ENCODE peak calls at places on chromosome 15, in ten cellular contexts. One of them, this sample, is unnamed.

GRCh38 chr15:78055923-78056713 is 21.4 kb downstream of the TBC1D2B start:
- DNase-seq in NCI-H2171 treated with DMSO at 0.1 percent for 48 hours: no peak
- DNase-seq in transverse colon: peak; percentile 66
- DNase-seq in NCI-H1694 treated with DMSO at 0.1 percent for 48 hours: no peak
- DNase-seq in fibroblast of the conjunctiva: no peak
- DNase-seq in aorta: no peak
- DNase-seq in naive thymus-derived CD4-positive, alpha-beta T cell: no peak
- DNase-seq in left kidney: no peak
- DNase-seq in ovary: no peak
- DNase-seq in psoas muscle: no peak
- DNase-seq in this sample: no peak

GRCh38 chr15:42063122-42063848 is 31.1 kb downstream of the PLA2G4D start:
- DNase-seq in NCI-H2171 treated with DMSO at 0.1 percent for 48 hours: no peak
- DNase-seq in transverse colon: no peak
- DNase-seq in NCI-H1694 treated with DMSO at 0.1 percent for 48 hours: no peak
- DNase-seq in fibroblast of the conjunctiva: no peak
- DNase-seq in aorta: no peak
- DNase-seq in naive thymus-derived CD4-positive, alpha-beta T cell: no peak
- DNase-seq in left kidney: no peak
- DNase-seq in ovary: no peak
- DNase-seq in psoas muscle: no peak
- DNase-seq in this sample: no peak

GRCh38 chr15:31398677-31399260 is 72.1 kb downstream of the KLF13 start:
- DNase-seq in NCI-H2171 treated with DMSO at 0.1 percent for 48 hours: no peak
- DNase-seq in transverse colon: peak; percentile 66
- DNase-seq in NCI-H1694 treated with DMSO at 0.1 percent for 48 hours: no peak
- DNase-seq in fibroblast of the conjunctiva: no peak
- DNase-seq in aorta: no peak
- DNase-seq in naive thymus-derived CD4-positive, alpha-beta T cell: no peak
- DNase-seq in left kidney: peak; percentile 34
- DNase-seq in ovary: no peak
- DNase-seq in psoas muscle: no peak
- DNase-seq in this sample: no peak

GRCh38 chr15:58064119-58065010 is 1.1 kb downstream of the ALDH1A2 start:
- DNase-seq in NCI-H2171 treated with DMSO at 0.1 percent for 48 hours: no peak
- DNase-seq in transverse colon: no peak
- DNase-seq in NCI-H1694 treated with DMSO at 0.1 percent for 48 hours: no peak
- DNase-seq in fibroblast of the conjunctiva: no peak
- DNase-seq in aorta: no peak
- DNase-seq in naive thymus-derived CD4-positive, alpha-beta T cell: no peak
- DNase-seq in left kidney: peak; percentile 46
- DNase-seq in ovary: no peak
- DNase-seq in psoas muscle: no peak
- DNase-seq in this sample: no peak

GRCh38 chr15:92643849-92644815 is 11.4 kb downstream of the FAM174B start:
- DNase-seq in NCI-H2171 treated with DMSO at 0.1 percent for 48 hours: peak; percentile 75
- DNase-seq in transverse colon: no peak
- DNase-seq in NCI-H1694 treated with DMSO at 0.1 percent for 48 hours: no peak
- DNase-seq in fibroblast of the conjunctiva: no peak
- DNase-seq in aorta: peak; percentile 9
- DNase-seq in naive thymus-derived CD4-positive, alpha-beta T cell: no peak
- DNase-seq in left kidney: no peak
- DNase-seq in ovary: no peak
- DNase-seq in psoas muscle: no peak
- DNase-seq in this sample: no peak

GRCh38 chr15:40511472-40512133 is 40.8 kb downstream of the CHST14 start:
- DNase-seq in NCI-H2171 treated with DMSO at 0.1 percent for 48 hours: no peak
- DNase-seq in transverse colon: peak; percentile 84
- DNase-seq in NCI-H1694 treated with DMSO at 0.1 percent for 48 hours: no peak
- DNase-seq in fibroblast of the conjunctiva: peak; percentile 17
- DNase-seq in aorta: peak; percentile 89
- DNase-seq in naive thymus-derived CD4-positive, alpha-beta T cell: peak; percentile 8
- DNase-seq in left kidney: peak; percentile 81
- DNase-seq in ovary: peak; percentile 95
- DNase-seq in psoas muscle: peak; percentile 89
- DNase-seq in this sample: peak; percentile 43

GRCh38 chr15:57683481-57683880 is 23.0 kb upstream of the POLR2M start:
- DNase-seq in NCI-H2171 treated with DMSO at 0.1 percent for 48 hours: no peak
- DNase-seq in transverse colon: no peak
- DNase-seq in NCI-H1694 treated with DMSO at 0.1 percent for 48 hours: no peak
- DNase-seq in fibroblast of the conjunctiva: no peak
- DNase-seq in aorta: no peak
- DNase-seq in naive thymus-derived CD4-positive, alpha-beta T cell: no peak
- DNase-seq in left kidney: no peak
- DNase-seq in ovary: no peak
- DNase-seq in psoas muscle: no peak
- DNase-seq in this sample: no peak

GRCh38 chr15:33720952-33721351 is 247.3 kb upstream of the CHRM5 start:
- DNase-seq in NCI-H2171 treated with DMSO at 0.1 percent for 48 hours: no peak
- DNase-seq in transverse colon: no peak
- DNase-seq in NCI-H1694 treated with DMSO at 0.1 percent for 48 hours: no peak
- DNase-seq in fibroblast of the conjunctiva: peak; percentile 8
- DNase-seq in aorta: no peak
- DNase-seq in naive thymus-derived CD4-positive, alpha-beta T cell: no peak
- DNase-seq in left kidney: no peak
- DNase-seq in ovary: no peak
- DNase-seq in psoas muscle: no peak
- DNase-seq in this sample: no peak

GRCh38 chr15:101250331-101250730 is 1.5 kb downstream of the CHSY1 start:
- DNase-seq in NCI-H2171 treated with DMSO at 0.1 percent for 48 hours: peak; percentile 35
- DNase-seq in transverse colon: no peak
- DNase-seq in NCI-H1694 treated with DMSO at 0.1 percent for 48 hours: peak; percentile 42
- DNase-seq in fibroblast of the conjunctiva: peak; percentile 83
- DNase-seq in aorta: no peak
- DNase-seq in naive thymus-derived CD4-positive, alpha-beta T cell: no peak
- DNase-seq in left kidney: peak; percentile 58
- DNase-seq in ovary: no peak
- DNase-seq in psoas muscle: no peak
- DNase-seq in this sample: no peak

GRCh38 chr15:53482055-53482454 is 277.4 kb downstream of the WDR72 start:
- DNase-seq in NCI-H2171 treated with DMSO at 0.1 percent for 48 hours: no peak
- DNase-seq in transverse colon: no peak
- DNase-seq in NCI-H1694 treated with DMSO at 0.1 percent for 48 hours: no peak
- DNase-seq in fibroblast of the conjunctiva: no peak
- DNase-seq in aorta: no peak
- DNase-seq in naive thymus-derived CD4-positive, alpha-beta T cell: no peak
- DNase-seq in left kidney: no peak
- DNase-seq in ovary: no peak
- DNase-seq in psoas muscle: no peak
- DNase-seq in this sample: no peak

GRCh38 chr15:67087507-67088172 is 22.2 kb downstream of the SMAD3 start:
- DNase-seq in NCI-H2171 treated with DMSO at 0.1 percent for 48 hours: no peak
- DNase-seq in transverse colon: no peak
- DNase-seq in NCI-H1694 treated with DMSO at 0.1 percent for 48 hours: no peak
- DNase-seq in fibroblast of the conjunctiva: no peak
- DNase-seq in aorta: peak; percentile 9
- DNase-seq in naive thymus-derived CD4-positive, alpha-beta T cell: no peak
- DNase-seq in left kidney: no peak
- DNase-seq in ovary: no peak
- DNase-seq in psoas muscle: no peak
- DNase-seq in this sample: no peak

GRCh38 chr15:77710637-77711036 is 77.9 kb upstream of the LINGO1 start:
- DNase-seq in NCI-H2171 treated with DMSO at 0.1 percent for 48 hours: no peak
- DNase-seq in transverse colon: no peak
- DNase-seq in NCI-H1694 treated with DMSO at 0.1 percent for 48 hours: no peak
- DNase-seq in fibroblast of the conjunctiva: no peak
- DNase-seq in aorta: no peak
- DNase-seq in naive thymus-derived CD4-positive, alpha-beta T cell: no peak
- DNase-seq in left kidney: no peak
- DNase-seq in ovary: no peak
- DNase-seq in psoas muscle: no peak
- DNase-seq in this sample: peak; percentile 94

GRCh38 chr15:74036271-74037170 is 42.0 kb downstream of the PML start:
- DNase-seq in NCI-H2171 treated with DMSO at 0.1 percent for 48 hours: peak; percentile 59
- DNase-seq in transverse colon: peak; percentile 64
- DNase-seq in NCI-H1694 treated with DMSO at 0.1 percent for 48 hours: peak; percentile 56
- DNase-seq in fibroblast of the conjunctiva: peak; percentile 40
- DNase-seq in aorta: no peak
- DNase-seq in naive thymus-derived CD4-positive, alpha-beta T cell: no peak
- DNase-seq in left kidney: peak; percentile 91
- DNase-seq in ovary: no peak
- DNase-seq in psoas muscle: no peak
- DNase-seq in this sample: peak; percentile 63

GRCh38 chr15:89101302-89102191 is 13.3 kb downstream of the ABHD2 start:
- DNase-seq in NCI-H2171 treated with DMSO at 0.1 percent for 48 hours: no peak
- DNase-seq in transverse colon: peak; percentile 60
- DNase-seq in NCI-H1694 treated with DMSO at 0.1 percent for 48 hours: no peak
- DNase-seq in fibroblast of the conjunctiva: peak; percentile 87
- DNase-seq in aorta: peak; percentile 91
- DNase-seq in naive thymus-derived CD4-positive, alpha-beta T cell: no peak
- DNase-seq in left kidney: no peak
- DNase-seq in ovary: peak; percentile 77
- DNase-seq in psoas muscle: peak; percentile 87
- DNase-seq in this sample: peak; percentile 83

GRCh38 chr15:49223536-49224274 is 53.7 kb downstream of the GALK2 start:
- DNase-seq in NCI-H2171 treated with DMSO at 0.1 percent for 48 hours: peak; percentile 9
- DNase-seq in transverse colon: no peak
- DNase-seq in NCI-H1694 treated with DMSO at 0.1 percent for 48 hours: no peak
- DNase-seq in fibroblast of the conjunctiva: no peak
- DNase-seq in aorta: no peak
- DNase-seq in naive thymus-derived CD4-positive, alpha-beta T cell: no peak
- DNase-seq in left kidney: no peak
- DNase-seq in ovary: no peak
- DNase-seq in psoas muscle: no peak
- DNase-seq in this sample: no peak

GRCh38 chr15:99732711-99733267 is 448 bp downstream of the LYSMD4 start:
- DNase-seq in NCI-H2171 treated with DMSO at 0.1 percent for 48 hours: no peak
- DNase-seq in transverse colon: no peak
- DNase-seq in NCI-H1694 treated with DMSO at 0.1 percent for 48 hours: no peak
- DNase-seq in fibroblast of the conjunctiva: no peak
- DNase-seq in aorta: peak; percentile 84
- DNase-seq in naive thymus-derived CD4-positive, alpha-beta T cell: no peak
- DNase-seq in left kidney: peak; percentile 66
- DNase-seq in ovary: peak; percentile 81
- DNase-seq in psoas muscle: peak; percentile 68
- DNase-seq in this sample: peak; percentile 18

GRCh38 chr15:101444015-101444414 is 45.5 kb downstream of the PCSK6 start:
- DNase-seq in NCI-H2171 treated with DMSO at 0.1 percent for 48 hours: no peak
- DNase-seq in transverse colon: no peak
- DNase-seq in NCI-H1694 treated with DMSO at 0.1 percent for 48 hours: no peak
- DNase-seq in fibroblast of the conjunctiva: no peak
- DNase-seq in aorta: no peak
- DNase-seq in naive thymus-derived CD4-positive, alpha-beta T cell: no peak
- DNase-seq in left kidney: no peak
- DNase-seq in ovary: no peak
- DNase-seq in psoas muscle: peak; percentile 71
- DNase-seq in this sample: no peak

GRCh38 chr15:62035256-62035908 is 24.9 kb downstream of the VPS13C start:
- DNase-seq in NCI-H2171 treated with DMSO at 0.1 percent for 48 hours: no peak
- DNase-seq in transverse colon: no peak
- DNase-seq in NCI-H1694 treated with DMSO at 0.1 percent for 48 hours: no peak
- DNase-seq in fibroblast of the conjunctiva: peak; percentile 12
- DNase-seq in aorta: no peak
- DNase-seq in naive thymus-derived CD4-positive, alpha-beta T cell: no peak
- DNase-seq in left kidney: no peak
- DNase-seq in ovary: no peak
- DNase-seq in psoas muscle: no peak
- DNase-seq in this sample: no peak

GRCh38 chr15:52228928-52229327 is 37.7 kb upstream of the GNB5 start:
- DNase-seq in NCI-H2171 treated with DMSO at 0.1 percent for 48 hours: no peak
- DNase-seq in transverse colon: peak; percentile 82
- DNase-seq in NCI-H1694 treated with DMSO at 0.1 percent for 48 hours: no peak
- DNase-seq in fibroblast of the conjunctiva: no peak
- DNase-seq in aorta: no peak
- DNase-seq in naive thymus-derived CD4-positive, alpha-beta T cell: no peak
- DNase-seq in left kidney: peak; percentile 87
- DNase-seq in ovary: no peak
- DNase-seq in psoas muscle: no peak
- DNase-seq in this sample: no peak

This sample was measured in G401.